ENCODE peak calls at places on chromosomes 6 and 20, in seven cellular contexts. I is activated B cell treated with CpG ODN at 0.5 μM for 24 hours, W is nephron progenitor cell, A is suprapubic skin, H is choroid plexus epithelial cell, X is ascending aorta, L is bronchial epithelial cell. V is an unnamed sample.

GRCh38 chr20:56268536-56268935 is 20.0 kb downstream of the MC3R start:
- DNase-seq in X (no peak), A (no peak), L (no peak), H (no peak), I (no peak), W (no peak), V (no peak)

GRCh38 chr20:46133886-46134654 is 16.0 kb downstream of the CD40 start:
- DNase-seq in L (no peak), X (no peak), W (no peak), H (no peak), A (no peak), I (no peak), V (peak)

GRCh38 chr6:12288844-12289654 is 1.1 kb upstream of the EDN1 start:
- DNase-seq in L (peak), W (peak), H (peak), I (no peak), A (no peak), X (no peak), V (no peak)

GRCh38 chr6:108673602-108674001 is 112.9 kb downstream of the FOXO3 start:
- DNase-seq in W (no peak), A (no peak), L (peak), I (no peak), H (no peak), X (no peak), V (no peak)

GRCh38 chr20:5127204-5127858 is 523 bp downstream of the CDS2 start:
- DNase-seq in L (peak), H (peak), X (no peak), I (no peak), W (peak), A (peak), V (no peak)

GRCh38 chr6:43949451-43950110 is 177.7 kb downstream of the MRPL14 start:
- DNase-seq in L (no peak), H (no peak), X (no peak), A (no peak), I (no peak), W (no peak), V (no peak)

GRCh38 chr20:36528875-36529425 is 12.4 kb upstream of the MYL9 start:
- DNase-seq in I (no peak), A (no peak), W (no peak), H (no peak), X (no peak), L (no peak), V (peak)

GRCh38 chr6:28758046-28758817 is 165.6 kb downstream of the TRIM27 start:
- DNase-seq in L (peak), A (no peak), X (no peak), I (no peak), H (peak), W (no peak), V (no peak)

GRCh38 chr6:45590751-45591184 is 213.0 kb upstream of the SUPT3H start:
- DNase-seq in A (no peak), X (no peak), L (no peak), H (peak), I (no peak), W (peak), V (no peak)

GRCh38 chr6:138499303-138499991 is at the start of gene NHSL1:
- DNase-seq in I (no peak), H (no peak), X (no peak), L (peak), W (peak), A (no peak), V (no peak)

GRCh38 chr20:62019881-62020492 is 45.7 kb downstream of the TAF4 start:
- DNase-seq in I (no peak), H (no peak), A (no peak), L (no peak), X (no peak), W (no peak), V (no peak)

GRCh38 chr6:11975353-11975977 is 36.6 kb upstream of the HIVEP1 start:
- DNase-seq in W (no peak), L (no peak), A (no peak), X (peak), I (no peak), H (no peak), V (no peak)

GRCh38 chr6:113636357-113636824 is 220.8 kb upstream of the MARCKS start:
- DNase-seq in L (peak), H (peak), W (no peak), X (no peak), I (no peak), A (no peak), V (no peak)

GRCh38 chr6:169293196-169293595 is 39.5 kb upstream of the THBS2 start:
- DNase-seq in I (no peak), W (no peak), L (no peak), X (no peak), A (no peak), H (peak), V (no peak)

GRCh38 chr6:140713495-140713894 is 1339.0 kb upstream of the CITED2 start:
- DNase-seq in A (no peak), I (no peak), X (no peak), W (no peak), L (no peak), H (no peak), V (no peak)

GRCh38 chr6:6466967-6467761 is 121.4 kb upstream of the LY86 start:
- DNase-seq in I (no peak), W (no peak), L (peak), X (no peak), A (no peak), H (no peak), V (no peak)

GRCh38 chr20:1872456-1873183 is 22.6 kb upstream of the SIRPA start:
- DNase-seq in I (no peak), H (no peak), W (no peak), X (no peak), A (no peak), L (peak), V (no peak)

GRCh38 chr20:32743237-32744112 is at the start of gene COMMD7:
- DNase-seq in X (no peak), I (peak), W (peak), A (peak), L (peak), H (peak), V (no peak)

GRCh38 chr6:35213824-35214756 is at the start of gene SCUBE3:
- DNase-seq in L (peak), X (no peak), A (no peak), I (peak), W (peak), H (peak), V (no peak)

GRCh38 chr20:19348582-19348981 is 136.1 kb downstream of the SLC24A3 start:
- DNase-seq in H (no peak), A (no peak), I (no peak), W (no peak), X (no peak), L (no peak), V (no peak)

GRCh38 chr6:135686784-135687301 is 164.7 kb upstream of the PDE7B start:
- DNase-seq in X (no peak), I (no peak), L (peak), A (no peak), H (peak), W (no peak), V (no peak)

GRCh38 chr20:52809003-52809402 is 163.2 kb upstream of the TSHZ2 start:
- DNase-seq in H (no peak), I (no peak), L (no peak), X (no peak), A (no peak), W (peak), V (no peak)

GRCh38 chr6:138782243-138782642 is 8.7 kb downstream of the CCDC28A start:
- DNase-seq in X (no peak), L (no peak), W (no peak), I (no peak), A (no peak), H (no peak), V (no peak)

GRCh38 chr6:82322386-82322785 is 41.2 kb upstream of the TPBG start:
- DNase-seq in A (no peak), X (no peak), L (no peak), I (no peak), W (no peak), H (no peak), V (no peak)

GRCh38 chr20:19737025-19737424 is 21.0 kb upstream of the RIN2 start:
- DNase-seq in X (no peak), A (no peak), L (peak), I (no peak), W (no peak), H (peak), V (no peak)

GRCh38 chr6:107700016-107700335 is 124.1 kb downstream of the SCML4 start:
- DNase-seq in H (no peak), X (no peak), I (no peak), W (no peak), L (no peak), A (no peak), V (no peak)

GRCh38 chr6:12286381-12287132 is 3.6 kb upstream of the EDN1 start:
- DNase-seq in H (peak), W (no peak), I (no peak), X (no peak), A (no peak), L (no peak), V (no peak)

GRCh38 chr20:45999908-46000570 is 8.7 kb upstream of the MMP9 start:
- DNase-seq in L (no peak), I (no peak), X (no peak), W (no peak), H (no peak), A (no peak), V (peak)

GRCh38 chr20:44691424-44692423 is 23.4 kb upstream of the CCN5 start:
- DNase-seq in W (no peak), X (peak), I (no peak), L (no peak), H (no peak), A (peak), V (no peak)

GRCh38 chr6:131792091-131792496 is 15.7 kb upstream of the ENPP1 start:
- DNase-seq in L (peak), X (no peak), I (no peak), A (no peak), H (no peak), W (no peak), V (no peak)

GRCh38 chr6:73041051-73041450 is 184.2 kb downstream of the KHDC1L start:
- DNase-seq in I (no peak), A (no peak), H (no peak), L (no peak), X (no peak), W (no peak), V (no peak)

GRCh38 chr6:665403-666267 is 8.7 kb upstream of the HUS1B start:
- DNase-seq in I (no peak), W (no peak), A (no peak), H (no peak), X (no peak), L (no peak), V (no peak)

GRCh38 chr6:135506270-135506997 is 8.9 kb upstream of the AHI1 start:
- DNase-seq in L (peak), I (no peak), A (no peak), W (no peak), H (peak), X (no peak), V (no peak)

GRCh38 chr20:32315885-32316284 is 38.4 kb downstream of the KIF3B start:
- DNase-seq in L (no peak), X (no peak), H (no peak), A (no peak), I (no peak), W (no peak), V (no peak)

GRCh38 chr6:52390361-52390727 is 28.4 kb downstream of the PAQR8 start:
- DNase-seq in A (no peak), X (no peak), L (peak), I (no peak), H (peak), W (no peak), V (no peak)

GRCh38 chr6:14470697-14471096 is 353.1 kb downstream of the CD83 start:
- DNase-seq in W (no peak), X (no peak), L (no peak), H (no peak), A (no peak), I (no peak), V (no peak)

GRCh38 chr6:137311940-137312339 is 92.8 kb upstream of the IFNGR1 start:
- DNase-seq in X (no peak), I (no peak), H (no peak), W (no peak), L (no peak), A (no peak), V (no peak)
- TF ChIP-seq CTCF in X (no peak), I (no peak), H (no peak), W (no peak), L (no peak), A (no peak), V (no peak)

GRCh38 chr6:38259736-38260135 is 380.0 kb downstream of the BTBD9 start:
- DNase-seq in W (no peak), A (no peak), L (peak), I (no peak), X (no peak), H (peak), V (no peak)

GRCh38 chr6:38262041-38262440 is 377.7 kb downstream of the BTBD9 start:
- DNase-seq in W (no peak), H (peak), A (no peak), L (peak), X (no peak), I (no peak), V (no peak)

GRCh38 chr6:38262609-38263008 is 377.1 kb downstream of the BTBD9 start:
- DNase-seq in L (peak), H (peak), X (no peak), A (no peak), W (no peak), I (no peak), V (no peak)

GRCh38 chr6:38264605-38265004 is 375.1 kb downstream of the BTBD9 start:
- DNase-seq in A (no peak), X (no peak), H (peak), W (peak), I (no peak), L (peak), V (no peak)

GRCh38 chr6:38261626-38262025 is 378.1 kb downstream of the BTBD9 start:
- DNase-seq in A (no peak), W (no peak), H (peak), X (no peak), I (no peak), L (no peak), V (no peak)
- TF ChIP-seq CTCF in A (no peak), W (no peak), H (no peak), X (no peak), I (no peak), L (no peak), V (no peak)

GRCh38 chr20:21801193-21801592 is 95.7 kb downstream of the PAX1 start:
- DNase-seq in L (no peak), H (no peak), A (no peak), X (no peak), W (no peak), I (no peak), V (no peak)

GRCh38 chr20:21798384-21798783 is 92.9 kb downstream of the PAX1 start:
- DNase-seq in W (no peak), A (no peak), L (no peak), H (no peak), X (no peak), I (no peak), V (no peak)

GRCh38 chr20:21796059-21796458 is 90.6 kb downstream of the PAX1 start:
- DNase-seq in X (no peak), L (no peak), A (no peak), I (no peak), H (no peak), W (no peak), V (no peak)
- TF ChIP-seq CTCF in X (no peak), L (no peak), A (no peak), I (no peak), H (no peak), W (no peak), V (no peak)

GRCh38 chr6:112118034-112118433 is 30.6 kb downstream of the FAM229B start:
- DNase-seq in X (no peak), I (no peak), A (no peak), H (peak), L (no peak), W (no peak), V (no peak)

GRCh38 chr6:112114577-112115223 is 27.3 kb downstream of the FAM229B start:
- DNase-seq in L (no peak), A (no peak), H (no peak), I (no peak), W (no peak), X (no peak), V (no peak)

GRCh38 chr6:112113918-112114317 is 26.5 kb downstream of the FAM229B start:
- DNase-seq in A (no peak), H (no peak), W (no peak), I (no peak), L (no peak), X (no peak), V (no peak)

GRCh38 chr6:112117554-112117953 is 30.2 kb downstream of the FAM229B start:
- DNase-seq in A (no peak), L (peak), W (no peak), I (no peak), X (no peak), H (peak), V (no peak)

GRCh38 chr6:112116215-112116614 is 28.8 kb downstream of the FAM229B start:
- DNase-seq in L (no peak), A (no peak), H (no peak), X (no peak), I (no peak), W (no peak), V (no peak)
- TF ChIP-seq CTCF in L (peak), A (no peak), H (peak), X (no peak), I (no peak), W (no peak), V (no peak)

GRCh38 chr20:10360878-10361277 is 73.1 kb downstream of the MKKS start:
- DNase-seq in W (no peak), A (no peak), X (no peak), I (no peak), H (no peak), L (no peak), V (no peak)

GRCh38 chr20:10359621-10360040 is 74.4 kb downstream of the MKKS start:
- DNase-seq in H (peak), W (no peak), X (no peak), I (no peak), A (no peak), L (no peak), V (no peak)

GRCh38 chr20:10366898-10367419 is 67.1 kb downstream of the MKKS start:
- DNase-seq in H (no peak), W (no peak), L (no peak), I (no peak), X (no peak), A (no peak), V (no peak)

GRCh38 chr20:10357974-10358373 is 76.0 kb downstream of the MKKS start:
- DNase-seq in A (no peak), X (no peak), I (no peak), H (peak), L (no peak), W (no peak), V (no peak)

DNA sequence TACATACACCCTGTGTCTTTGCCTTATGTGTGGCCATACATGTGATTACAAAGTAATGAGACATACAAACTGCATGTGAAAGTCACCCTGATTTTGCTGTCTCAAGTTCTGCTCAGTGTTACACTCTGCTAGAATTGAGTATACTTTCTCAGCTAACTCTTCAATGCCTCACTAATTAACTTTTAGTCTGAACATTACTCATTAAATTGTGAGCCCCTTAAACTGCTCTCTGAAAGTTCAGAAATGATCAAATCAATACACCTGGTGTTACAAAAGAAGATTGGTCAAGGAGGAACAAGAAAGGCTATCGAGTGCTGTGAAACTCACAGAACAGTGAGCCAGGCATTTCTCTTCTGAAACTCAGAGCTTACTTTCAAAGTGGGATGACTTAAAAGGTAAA is 71.3 kb downstream of the MKKS start:
- DNase-seq in L (no peak), I (no peak), W (no peak), H (no peak), A (no peak), X (no peak), V (no peak)
- TF ChIP-seq CTCF in L (no peak), I (no peak), W (no peak), H (no peak), A (no peak), X (no peak), V (no peak)